ENCODE peak calls at places on chromosomes 4 and X, in four cellular contexts. One of them, this sample, is unnamed.

GRCh38 chr4:130210871-130211270 is 1114.9 kb downstream of the C4orf33 start:
- DNase-seq in stomach: no peak
- DNase-seq in GM12865: no peak
- DNase-seq in astrocyte of the spinal cord: peak
- DNase-seq in this sample: no peak

GRCh38 chr4:38623260-38623659 is 40.7 kb upstream of the KLF3 start:
- DNase-seq in stomach: no peak
- DNase-seq in GM12865: no peak
- DNase-seq in astrocyte of the spinal cord: no peak
- DNase-seq in this sample: no peak

GRCh38 chr4:22072726-22073125 is 124.2 kb upstream of the KCNIP4 start:
- DNase-seq in stomach: no peak
- DNase-seq in GM12865: no peak
- DNase-seq in astrocyte of the spinal cord: no peak
- DNase-seq in this sample: no peak

GRCh38 chr4:4618846-4619245 is 77.0 kb upstream of the STX18 start:
- DNase-seq in stomach: no peak
- DNase-seq in GM12865: no peak
- DNase-seq in astrocyte of the spinal cord: peak
- DNase-seq in this sample: no peak

GRCh38 chr4:161767116-161767515 is 396.7 kb downstream of the FSTL5 start:
- DNase-seq in stomach: no peak
- DNase-seq in GM12865: peak
- DNase-seq in astrocyte of the spinal cord: peak
- DNase-seq in this sample: no peak

GRCh38 chr4:19748911-19749473 is 502.7 kb upstream of the SLIT2 start:
- DNase-seq in stomach: no peak
- DNase-seq in GM12865: no peak
- DNase-seq in astrocyte of the spinal cord: peak
- DNase-seq in this sample: no peak

GRCh38 chr4:1748465-1748995 is 27.2 kb downstream of the TACC3 start:
- DNase-seq in stomach: peak
- DNase-seq in GM12865: peak
- DNase-seq in astrocyte of the spinal cord: peak
- DNase-seq in this sample: peak

GRCh38 chr4:1211951-1212545 is 36.9 kb downstream of the CTBP1 start:
- DNase-seq in stomach: no peak
- DNase-seq in GM12865: no peak
- DNase-seq in astrocyte of the spinal cord: no peak
- DNase-seq in this sample: no peak

GRCh38 chrX:41164469-41164868 is 79.2 kb downstream of the USP9X start:
- DNase-seq in stomach: peak
- DNase-seq in GM12865: no peak
- DNase-seq in astrocyte of the spinal cord: no peak
- DNase-seq in this sample: no peak

GRCh38 chr4:184282895-184283654 is 65.4 kb upstream of the ENPP6 start:
- DNase-seq in stomach: no peak
- DNase-seq in GM12865: peak
- DNase-seq in astrocyte of the spinal cord: no peak
- DNase-seq in this sample: peak

GRCh38 chr4:1746919-1747602 is 25.7 kb downstream of the TACC3 start:
- DNase-seq in stomach: peak
- DNase-seq in GM12865: no peak
- DNase-seq in astrocyte of the spinal cord: no peak
- DNase-seq in this sample: no peak

DNA sequence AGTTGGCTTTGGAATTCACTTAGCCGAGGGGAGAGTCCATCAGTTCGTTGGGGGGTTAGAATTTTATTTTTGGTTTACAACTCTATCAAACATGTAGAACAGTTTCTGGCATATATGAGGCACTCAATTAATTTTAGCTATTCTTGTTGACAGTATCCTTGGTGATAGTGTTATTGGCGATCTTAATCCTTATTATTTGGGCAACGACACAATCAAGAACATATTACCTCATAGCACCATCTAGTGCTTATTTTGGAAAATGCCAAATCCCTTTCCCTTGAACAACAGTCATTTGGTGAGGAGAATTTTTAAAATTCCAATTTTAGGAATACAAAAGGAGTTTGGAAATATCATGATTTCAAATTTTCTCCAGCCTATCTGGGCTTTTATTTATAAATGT is 17.9 kb upstream of the PGRMC1 start:
- DNase-seq in stomach: no peak
- DNase-seq in GM12865: no peak
- DNase-seq in astrocyte of the spinal cord: no peak
- DNase-seq in this sample: no peak
- TF ChIP-seq CTCF in stomach: no peak
- TF ChIP-seq CTCF in GM12865: peak
- TF ChIP-seq CTCF in astrocyte of the spinal cord: peak
- TF ChIP-seq CTCF in this sample: peak

DNA sequence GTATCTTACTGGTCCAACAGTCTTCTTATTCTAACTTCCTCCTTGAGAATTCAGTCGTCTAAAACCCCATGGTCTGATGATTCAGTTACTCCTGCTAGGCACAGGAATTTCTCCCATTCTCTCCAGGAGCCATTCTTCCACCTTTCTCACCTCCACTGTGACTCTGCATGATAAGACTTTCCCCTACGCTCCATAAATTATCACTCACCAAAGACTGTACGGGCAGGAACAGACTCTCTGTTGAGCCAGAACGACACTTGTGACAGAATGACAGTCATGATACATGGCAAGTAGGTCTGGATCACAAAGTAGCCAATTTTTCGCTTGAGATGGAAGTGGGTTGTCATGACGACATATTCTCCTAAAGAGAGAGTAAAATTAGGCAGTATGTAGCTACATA is 59.0 kb upstream of the MAGEA10 start:
- DNase-seq in stomach: no peak
- DNase-seq in GM12865: no peak
- DNase-seq in astrocyte of the spinal cord: no peak
- DNase-seq in this sample: no peak
- TF ChIP-seq CTCF in stomach: no peak
- TF ChIP-seq CTCF in GM12865: no peak
- TF ChIP-seq CTCF in astrocyte of the spinal cord: no peak
- TF ChIP-seq CTCF in this sample: no peak

DNA sequence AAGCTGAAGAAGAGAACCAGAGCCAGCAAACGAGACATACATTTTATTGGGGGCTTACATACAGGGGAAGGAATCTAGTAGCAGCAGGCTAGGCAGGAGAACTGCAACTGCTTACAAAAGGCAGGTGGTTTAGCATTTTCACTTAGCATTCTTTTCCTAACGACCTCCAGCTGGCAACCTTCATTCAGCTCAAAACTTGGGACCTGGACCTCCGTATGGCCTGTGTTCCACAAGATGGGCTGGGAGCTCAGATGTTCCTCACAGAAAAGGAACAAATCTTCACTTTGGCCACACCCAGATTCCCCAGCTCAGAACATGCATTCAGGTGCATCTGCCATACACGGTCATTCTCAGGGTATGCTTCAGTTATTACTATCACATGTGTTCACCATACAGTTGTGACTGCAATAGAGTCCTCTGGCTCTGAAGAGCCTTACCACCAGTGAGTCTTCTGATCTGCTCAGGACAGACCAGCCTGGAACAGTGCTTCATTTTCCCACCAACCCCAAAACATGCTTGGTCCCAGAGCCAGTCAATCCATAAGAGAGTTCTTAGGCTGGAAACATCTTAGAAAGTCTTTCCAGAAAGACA is 29.6 kb upstream of the AP1AR start:
- DNase-seq in stomach: no peak
- DNase-seq in GM12865: peak
- DNase-seq in astrocyte of the spinal cord: no peak
- DNase-seq in this sample: no peak
- TF ChIP-seq CTCF in stomach: no peak
- TF ChIP-seq CTCF in GM12865: no peak
- TF ChIP-seq CTCF in astrocyte of the spinal cord: no peak
- TF ChIP-seq CTCF in this sample: no peak

DNA sequence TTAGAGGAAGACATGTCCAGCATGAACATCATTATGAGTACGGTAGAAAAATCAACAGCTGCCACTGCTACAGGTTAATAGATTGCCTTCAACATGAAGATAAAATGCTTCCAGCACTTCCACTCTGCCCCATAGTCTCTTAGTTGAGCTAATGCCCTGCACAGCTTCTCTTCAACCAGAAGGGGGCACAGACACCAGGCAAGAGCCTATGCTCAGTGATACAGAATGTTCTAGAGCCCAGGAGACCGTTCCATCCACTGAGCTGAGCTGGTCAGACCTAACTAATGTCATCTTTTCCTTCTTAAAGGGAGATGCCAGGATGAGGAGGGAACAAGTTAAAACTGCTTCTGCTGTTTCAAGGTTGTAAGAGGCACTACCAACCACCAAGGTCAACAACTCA is 42.2 kb downstream of the SMIM10L2A start:
- DNase-seq in stomach: no peak
- DNase-seq in GM12865: peak
- DNase-seq in astrocyte of the spinal cord: no peak
- DNase-seq in this sample: no peak
- TF ChIP-seq CTCF in stomach: no peak
- TF ChIP-seq CTCF in GM12865: peak
- TF ChIP-seq CTCF in astrocyte of the spinal cord: peak
- TF ChIP-seq CTCF in this sample: peak

DNA sequence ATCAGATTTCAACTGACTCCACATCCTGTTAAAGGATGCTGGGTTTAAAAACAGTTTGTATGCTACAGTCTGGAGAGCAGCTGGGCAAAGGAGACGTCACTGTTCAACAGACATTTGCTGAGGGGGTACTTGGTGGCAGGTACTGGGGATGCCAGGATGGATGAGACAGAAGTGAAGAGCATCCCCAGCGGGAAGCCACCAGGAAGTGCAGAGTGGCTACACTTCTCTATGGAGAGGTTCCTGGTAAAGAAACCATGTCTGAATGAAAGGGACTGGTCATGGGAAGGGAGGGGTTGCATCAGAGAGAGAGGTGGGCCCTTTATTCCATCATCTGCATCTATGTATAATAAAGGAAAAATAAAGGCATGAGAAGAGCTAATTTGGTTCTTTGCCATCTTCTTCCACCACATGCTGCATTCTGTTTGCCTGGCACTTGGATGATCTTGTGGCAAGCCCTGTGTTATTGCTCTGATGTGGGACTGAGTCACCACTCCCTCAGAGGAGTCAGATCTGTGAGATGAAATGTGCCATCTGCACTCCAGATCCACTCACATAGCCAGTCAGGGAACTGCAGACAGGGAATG is 144.9 kb downstream of the SOWAHB start:
- DNase-seq in stomach: no peak
- DNase-seq in GM12865: no peak
- DNase-seq in astrocyte of the spinal cord: peak
- DNase-seq in this sample: no peak
- TF ChIP-seq CTCF in stomach: no peak
- TF ChIP-seq CTCF in GM12865: no peak
- TF ChIP-seq CTCF in astrocyte of the spinal cord: no peak
- TF ChIP-seq CTCF in this sample: no peak

GRCh38 chr4:122305853-122306252 is 73.0 kb upstream of the ADAD1 start:
- DNase-seq in stomach: no peak
- DNase-seq in GM12865: no peak
- DNase-seq in astrocyte of the spinal cord: no peak
- DNase-seq in this sample: no peak

GRCh38 chr4:122313001-122313400 is 65.8 kb upstream of the ADAD1 start:
- DNase-seq in stomach: no peak
- DNase-seq in GM12865: no peak
- DNase-seq in astrocyte of the spinal cord: no peak
- DNase-seq in this sample: no peak

GRCh38 chr4:122309988-122310626 is 68.7 kb upstream of the ADAD1 start:
- DNase-seq in stomach: no peak
- DNase-seq in GM12865: no peak
- DNase-seq in astrocyte of the spinal cord: peak
- DNase-seq in this sample: no peak
- TF ChIP-seq CTCF in stomach: no peak
- TF ChIP-seq CTCF in GM12865: peak
- TF ChIP-seq CTCF in astrocyte of the spinal cord: peak
- TF ChIP-seq CTCF in this sample: peak

DNA sequence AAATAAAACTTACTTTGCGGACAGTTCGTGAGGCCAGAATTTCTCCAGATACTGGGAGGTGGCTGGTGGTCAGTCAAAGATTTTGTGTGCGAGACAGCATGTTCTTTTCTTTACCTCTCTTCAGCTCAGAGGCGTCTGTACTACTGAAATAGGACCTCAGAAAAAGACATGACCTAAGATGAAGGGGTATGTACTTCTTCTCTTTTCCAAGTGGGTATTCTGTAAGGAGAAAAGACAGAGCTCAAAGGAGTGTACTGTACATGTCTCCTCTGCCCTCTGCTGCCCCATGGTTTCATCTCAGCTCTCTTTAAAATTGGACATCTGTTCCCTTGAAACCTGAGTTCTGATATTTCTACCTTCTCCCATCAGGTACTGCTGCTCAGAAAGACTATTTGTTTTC is 38.1 kb downstream of the SEPTIN11 start:
- DNase-seq in stomach: no peak
- DNase-seq in GM12865: peak
- DNase-seq in astrocyte of the spinal cord: no peak
- DNase-seq in this sample: no peak
- TF ChIP-seq CTCF in stomach: no peak
- TF ChIP-seq CTCF in GM12865: no peak
- TF ChIP-seq CTCF in astrocyte of the spinal cord: no peak
- TF ChIP-seq CTCF in this sample: no peak

DNA sequence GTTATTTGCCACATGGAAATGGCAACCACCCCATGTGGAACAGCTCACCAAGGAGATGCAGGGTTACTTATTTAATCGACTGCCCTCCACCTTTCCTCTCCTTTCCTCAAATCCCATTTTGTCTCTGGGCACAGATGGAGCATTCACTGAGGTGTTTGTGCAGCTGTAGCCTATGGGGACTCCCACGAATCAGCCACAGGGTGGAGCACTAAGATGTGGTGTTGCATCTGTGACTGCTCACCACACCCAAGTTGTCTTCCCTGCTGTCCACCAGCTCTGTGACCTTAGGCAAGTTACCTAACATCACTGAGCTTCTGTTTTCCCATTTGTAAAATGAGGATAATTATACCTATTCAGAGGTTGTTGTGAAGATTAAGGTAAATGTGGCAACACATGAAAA is 252.4 kb upstream of the CPEB2 start:
- DNase-seq in stomach: peak
- DNase-seq in GM12865: peak
- DNase-seq in astrocyte of the spinal cord: peak
- DNase-seq in this sample: no peak
- TF ChIP-seq CTCF in stomach: peak
- TF ChIP-seq CTCF in GM12865: peak
- TF ChIP-seq CTCF in astrocyte of the spinal cord: peak
- TF ChIP-seq CTCF in this sample: peak

GRCh38 chrX:94633237-94633636 is 959.2 kb downstream of the FAM133A start:
- DNase-seq in stomach: no peak
- DNase-seq in GM12865: no peak
- DNase-seq in astrocyte of the spinal cord: no peak
- DNase-seq in this sample: no peak
- TF ChIP-seq CTCF in stomach: no peak
- TF ChIP-seq CTCF in GM12865: no peak
- TF ChIP-seq CTCF in astrocyte of the spinal cord: no peak
- TF ChIP-seq CTCF in this sample: no peak

This sample was measured in GM13976.